ENCODE peak calls at places on chromosomes 12 and 14, in four cellular contexts. X is neuronal stem cell, P is body of pancreas, L is AG04450. V is an unnamed sample. For H3K9me3, the result is how much of the 10 kb centered on the place peaks cover.

GRCh38 chr14:79056879-79057278 is 886.7 kb downstream of the NRXN3 start:
- DNase-seq in L (peak), X (no peak), P (no peak), V (no peak)

GRCh38 chr12:105418232-105418631 is 87.7 kb downstream of the C12orf75 start:
- DNase-seq in L (peak), P (no peak), X (no peak), V (no peak)

GRCh38 chr12:111438501-111438900 is 32.8 kb downstream of the SH2B3 start:
- DNase-seq in X (no peak), L (no peak), P (peak), V (no peak)

GRCh38 chr14:20714593-20715250 is 26.2 kb downstream of the ANG start:
- DNase-seq in P (peak), X (no peak), L (peak), V (peak)

GRCh38 chr12:120366884-120367251 is 2.1 kb downstream of the MSI1 start:
- DNase-seq in X (no peak), P (no peak), L (no peak), V (no peak)

GRCh38 chr12:67355428-67356385 is 86.5 kb downstream of the CAND1 start:
- DNase-seq in X (peak), L (peak), P (peak), V (no peak)

GRCh38 chr12:45655186-45655585 is 74.3 kb upstream of the ARID2 start:
- DNase-seq in P (peak), L (no peak), X (no peak), V (no peak)

GRCh38 chr14:74905595-74906142 is 17.4 kb downstream of the RPS6KL1 start:
- DNase-seq in P (peak), X (peak), L (no peak), V (peak)

GRCh38 chr12:7269273-7269672 is 34.6 kb upstream of the ACSM4 start:
- DNase-seq in X (no peak), P (no peak), L (no peak), V (no peak)

GRCh38 chr12:20342111-20342510 is 26.2 kb upstream of the PDE3A start:
- DNase-seq in P (no peak), X (no peak), L (no peak), V (no peak)

GRCh38 chr14:47442206-47442605 is 233.2 kb downstream of the MDGA2 start:
- DNase-seq in X (peak), L (no peak), P (no peak), V (no peak)

GRCh38 chr14:54786191-54786755 is 116.4 kb downstream of the GCH1 start:
- DNase-seq in X (no peak), P (no peak), L (no peak), V (no peak)

GRCh38 chr14:71321556-71322315 is 414.5 kb downstream of the PCNX1 start:
- DNase-seq in L (no peak), X (peak), P (peak), V (peak)

GRCh38 chr14:85024931-85025330 is 505.0 kb upstream of the FLRT2 start:
- DNase-seq in L (no peak), X (no peak), P (no peak), V (no peak)

GRCh38 chr14:64388533-64389243 is 535 bp downstream of the MTHFD1 start:
- DNase-seq in X (no peak), P (peak), L (no peak), V (peak)

GRCh38 chr14:61877050-61877390 is 114.8 kb downstream of the SNAPC1 start:
- DNase-seq in L (no peak), X (no peak), P (no peak), V (no peak)

GRCh38 chr12:124876171-124876570 is 12.5 kb upstream of the SCARB1 start:
- DNase-seq in P (no peak), X (no peak), L (no peak), V (no peak)

GRCh38 chr12:54131641-54132280 is 57.0 kb downstream of the SMUG1 start:
- DNase-seq in P (no peak), L (no peak), X (no peak), V (no peak)

GRCh38 chr14:31326111-31326510 is 94.2 kb downstream of the HEATR5A start:
- DNase-seq in X (no peak), P (no peak), L (no peak), V (no peak)

GRCh38 chr14:64879635-64880381 is at the start of gene SPTB:
- DNase-seq in X (peak), L (no peak), P (peak), V (peak)

GRCh38 chr12:6416596-6416995 is 28.2 kb upstream of the CD27 start:
- DNase-seq in X (no peak), P (no peak), L (no peak), V (no peak)

GRCh38 chr12:27966870-27967269 is 5.7 kb downstream of the PTHLH start:
- DNase-seq in L (peak), X (no peak), P (no peak), V (no peak)

GRCh38 chr14:69190191-69190590 is 1.1 kb upstream of the EXD2 start:
- DNase-seq in L (no peak), X (no peak), P (no peak), V (no peak)

GRCh38 chr12:123105427-123105826 is 45.5 kb downstream of the PITPNM2 start:
- DNase-seq in P (no peak), L (no peak), X (no peak), V (no peak)

GRCh38 chr12:20097561-20097960 is 270.8 kb upstream of the PDE3A start:
- DNase-seq in L (peak), P (no peak), X (no peak), V (no peak)

GRCh38 chr12:4434299-4434698 is 11.3 kb downstream of the FGF6 start:
- DNase-seq in X (no peak), P (no peak), L (no peak), V (no peak)

GRCh38 chr12:124567035-124567672 is at the start of gene NCOR2:
- DNase-seq in X (no peak), L (no peak), P (no peak), V (no peak)

GRCh38 chr12:107429006-107429698 is 256.4 kb upstream of the PWP1 start:
- DNase-seq in P (peak), L (no peak), X (no peak), V (peak)

GRCh38 chr14:106395460-106396050 is 869.2 kb downstream of the TMEM121 start:
- DNase-seq in L (no peak), P (no peak), X (no peak), V (no peak)

GRCh38 chr14:106393742-106394141 is 867.4 kb downstream of the TMEM121 start:
- DNase-seq in L (no peak), X (no peak), P (no peak), V (no peak)

GRCh38 chr14:106390947-106391346 is 864.6 kb downstream of the TMEM121 start:
- DNase-seq in L (no peak), P (no peak), X (no peak), V (no peak)

DNA sequence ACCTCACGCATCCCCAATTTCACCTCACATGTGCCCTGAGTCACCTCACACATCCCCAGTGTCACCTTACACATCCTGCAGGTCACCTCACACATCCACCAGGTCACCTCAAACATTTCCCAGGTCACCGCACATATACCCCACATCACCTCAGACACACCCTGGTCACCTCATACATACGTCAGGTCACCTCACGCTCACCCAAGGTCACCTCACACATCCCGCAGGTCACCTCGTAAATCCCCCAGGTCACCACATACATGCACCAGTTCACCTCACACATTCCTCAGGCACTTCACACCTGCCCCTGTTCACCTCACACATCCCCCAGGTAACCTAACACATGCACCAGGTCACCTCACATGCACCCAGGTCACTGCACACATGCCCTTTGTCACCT is 864.0 kb downstream of the TMEM121 start:
- DNase-seq in P (no peak), X (no peak), L (no peak), V (no peak)
- H3K9me3 ChIP-seq in P (under half), X (under half), L (under half), V (under half)

GRCh38 chr12:60684988-60685655 is 1089.3 kb downstream of the SLC16A7 start:
- DNase-seq in L (no peak), X (no peak), P (no peak), V (no peak)
- H3K9me3 ChIP-seq in L (under half), X (under half), P (under half), V (under half)

DNA sequence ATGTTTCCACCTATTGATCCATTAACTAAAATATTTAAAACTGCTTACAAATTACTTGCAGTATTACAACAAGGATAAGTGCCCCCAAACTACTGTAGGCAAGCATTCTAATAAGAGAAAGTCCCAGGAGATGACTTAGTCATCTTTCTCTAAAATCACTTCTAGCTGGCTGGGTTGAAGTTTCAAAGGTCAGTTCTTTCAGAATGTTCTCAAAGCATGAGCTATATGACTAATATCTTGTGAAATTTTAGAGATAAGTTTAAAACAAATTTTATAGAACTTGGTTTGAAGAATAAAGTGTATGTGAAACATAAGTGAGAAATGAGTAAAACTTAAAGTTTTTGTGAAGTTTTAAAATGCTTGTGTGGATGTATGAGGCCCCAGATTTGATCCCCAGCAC is 24.3 kb upstream of the OR6J1 start:
- DNase-seq in L (no peak), P (no peak), X (no peak), V (no peak)
- H3K9me3 ChIP-seq in L (under half), P (under half), X (under half), V (under half)

DNA sequence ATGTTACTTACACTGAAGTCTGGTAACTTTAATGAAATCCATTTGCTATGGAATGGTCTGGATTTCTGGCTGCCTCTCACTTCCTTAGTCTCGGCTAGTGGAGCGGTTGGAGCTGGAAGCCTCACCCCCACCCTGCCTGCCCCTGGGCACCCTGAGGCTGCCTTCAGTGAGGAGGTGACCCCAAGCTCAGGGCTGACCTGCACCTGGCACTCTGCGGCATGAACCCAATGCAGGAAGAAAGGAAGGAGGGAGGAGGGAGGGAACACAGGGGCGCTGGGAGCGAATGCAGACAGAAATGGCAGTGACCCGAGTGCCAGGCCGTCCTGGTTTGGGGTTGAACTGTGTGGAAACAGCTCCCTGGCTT is 353.1 kb downstream of the TMEM121 start:
- DNase-seq in L (no peak), X (no peak), P (no peak), V (no peak)
- H3K9me3 ChIP-seq in L (half or more), X (under half), P (under half), V (under half)

V was measured in colonic mucosa.